ENCODE peak calls at places on chromosomes 6 and 20, in nine cellular contexts. H is neuronal stem cell; X is substantia nigra; T is GM04504; E is activated CD4-positive, alpha-beta T cell treated with anti-CD3 and anti-CD28 coated beads, Interleukin-2, amount 50 U/mL, for 1 hour; L is Right ventricle myocardium superior; M is T-cell; C is GM03348; F is left ventricle myocardium inferior. Z is an unnamed sample.

GRCh38 chr20:50320910-50321796 is 130.5 kb downstream of the CEBPB start:
- DNase-seq in T (peak; percentile 83), H (peak; percentile 56), C (peak; percentile 95), X (no peak), M (no peak), F (peak; percentile 85), E (no peak), L (peak; percentile 89), Z (peak; percentile 57)

GRCh38 chr6:45488884-45489283 is 111.2 kb upstream of the SUPT3H start:
- DNase-seq in X (no peak), E (no peak), M (no peak), H (no peak), T (no peak), C (no peak), L (no peak), F (no peak), Z (no peak)

GRCh38 chr6:21856844-21857243 is 263.3 kb downstream of the SOX4 start:
- DNase-seq in T (no peak), E (no peak), M (no peak), C (no peak), L (no peak), X (no peak), F (no peak), H (no peak), Z (no peak)

GRCh38 chr20:56750430-56750829 is 121.3 kb downstream of the TFAP2C start:
- DNase-seq in M (no peak), C (no peak), E (no peak), X (no peak), H (peak; percentile 40), T (no peak), L (no peak), F (no peak), Z (no peak)

GRCh38 chr6:54366647-54367327 is 58.5 kb downstream of the TINAG start:
- DNase-seq in T (no peak), F (no peak), L (no peak), M (no peak), H (no peak), X (no peak), E (no peak), C (peak; percentile 1), Z (no peak)

GRCh38 chr6:3805448-3806123 is 43.6 kb upstream of the FAM50B start:
- DNase-seq in H (no peak), L (no peak), F (no peak), C (no peak), T (no peak), M (no peak), E (no peak), X (no peak), Z (no peak)

GRCh38 chr20:52747736-52748135 is 224.4 kb upstream of the TSHZ2 start:
- DNase-seq in C (peak; percentile 48), H (peak; percentile 15), E (no peak), M (no peak), L (no peak), T (no peak), X (no peak), F (no peak), Z (no peak)

GRCh38 chr20:3094848-3095629 is 10.5 kb upstream of the AVP start:
- DNase-seq in H (no peak), M (no peak), X (no peak), T (no peak), F (no peak), C (no peak), L (no peak), E (no peak), Z (no peak)

GRCh38 chr6:149899486-149899885 is 1.6 kb upstream of the RAET1E start:
- DNase-seq in F (no peak), C (no peak), E (no peak), L (no peak), M (no peak), H (no peak), T (no peak), X (no peak), Z (no peak)

GRCh38 chr6:100202417-100203194 is 208.6 kb upstream of the MCHR2 start:
- DNase-seq in M (no peak), T (peak; percentile 94), F (no peak), L (no peak), E (no peak), H (no peak), X (no peak), C (peak; percentile 81), Z (peak; percentile 91)

GRCh38 chr6:31007694-31008093 is 2.6 kb upstream of the MUC22 start:
- DNase-seq in L (no peak), H (no peak), F (no peak), X (no peak), C (peak; percentile 61), M (no peak), E (no peak), T (peak; percentile 52), Z (peak; percentile 89)

GRCh38 chr6:95383878-95384277 is 193.5 kb upstream of the MANEA start:
- DNase-seq in T (no peak), H (no peak), L (no peak), C (no peak), E (no peak), X (no peak), F (no peak), M (no peak), Z (no peak)

GRCh38 chr20:61324906-61325305 is 72.8 kb downstream of the CDH4 start:
- DNase-seq in L (no peak), F (no peak), H (no peak), T (no peak), E (no peak), C (no peak), X (no peak), M (no peak), Z (no peak)

GRCh38 chr20:45100563-45101245 is at the start of gene KCNS1:
- DNase-seq in H (no peak), F (no peak), E (no peak), T (no peak), L (no peak), C (peak; percentile 64), X (no peak), M (no peak), Z (no peak)

GRCh38 chr6:3460253-3460652 is 3.4 kb upstream of the SLC22A23 start:
- DNase-seq in E (no peak), M (no peak), H (no peak), C (no peak), X (no peak), F (no peak), T (no peak), L (no peak), Z (no peak)

GRCh38 chr6:44260451-44261297 is 3.3 kb upstream of the SLC35B2 start:
- DNase-seq in L (no peak), X (no peak), C (no peak), T (no peak), F (no peak), E (no peak), M (no peak), H (no peak), Z (no peak)

GRCh38 chr6:73823046-73823735 is 127.2 kb downstream of the CD109 start:
- DNase-seq in H (no peak), T (no peak), X (no peak), E (no peak), F (no peak), C (no peak), L (no peak), M (no peak), Z (no peak)

GRCh38 chr6:47655719-47656595 is 42.4 kb upstream of the ADGRF4 start:
- DNase-seq in L (no peak), X (no peak), M (peak; percentile 1), T (no peak), H (peak; percentile 17), F (no peak), C (peak; percentile 43), E (no peak), Z (peak; percentile 26)

GRCh38 chr6:49118475-49118874 is 344.6 kb downstream of the MMUT start:
- DNase-seq in C (no peak), L (no peak), F (no peak), X (no peak), E (no peak), T (no peak), M (no peak), H (no peak), Z (no peak)

GRCh38 chr6:1527098-1527497 is 82.6 kb upstream of the FOXC1 start:
- DNase-seq in E (no peak), C (peak; percentile 54), T (no peak), F (peak; percentile 65), L (peak; percentile 74), X (peak; percentile 75), H (no peak), M (peak; percentile 34), Z (no peak)

GRCh38 chr6:41191569-41191968 is 9.4 kb downstream of the TREML2 start:
- DNase-seq in C (peak; percentile 57), H (no peak), X (no peak), M (no peak), F (peak; percentile 42), T (no peak), E (peak; percentile 14), L (peak; percentile 71), Z (no peak)

GRCh38 chr6:170108456-170108855 is 182.4 kb downstream of the DLL1 start:
- DNase-seq in T (no peak), H (no peak), C (no peak), E (no peak), F (peak; percentile 3), X (no peak), M (no peak), L (no peak), Z (no peak)

GRCh38 chr20:46720019-46720418 is 10.6 kb downstream of the SLC2A10 start:
- DNase-seq in H (no peak), C (no peak), E (no peak), L (no peak), X (no peak), M (no peak), F (no peak), T (no peak), Z (no peak)

GRCh38 chr6:89952361-89952680 is 58.1 kb downstream of the GJA10 start:
- DNase-seq in T (no peak), H (no peak), M (no peak), E (no peak), C (no peak), L (no peak), F (no peak), X (no peak), Z (no peak)

GRCh38 chr6:150751296-150751695 is 114.2 kb upstream of the MTHFD1L start:
- DNase-seq in E (no peak), L (no peak), H (no peak), M (no peak), X (no peak), C (peak; percentile 70), T (peak; percentile 16), F (no peak), Z (no peak)

GRCh38 chr6:138970856-138971425 is 17.1 kb downstream of the REPS1 start:
- DNase-seq in F (no peak), X (no peak), C (peak; percentile 77), E (no peak), M (no peak), L (no peak), T (peak; percentile 80), H (no peak), Z (peak; percentile 54)

GRCh38 chr6:135185483-135185882 is 4.4 kb downstream of the MYB start:
- DNase-seq in H (no peak), C (no peak), L (no peak), X (no peak), E (no peak), M (no peak), F (no peak), T (no peak), Z (no peak)

GRCh38 chr20:55004044-55004443 is 528.7 kb downstream of the DOK5 start:
- DNase-seq in L (no peak), C (no peak), E (no peak), F (no peak), M (no peak), H (no peak), X (no peak), T (no peak), Z (no peak)

GRCh38 chr6:156934054-156934424 is 156.9 kb downstream of the ARID1B start:
- DNase-seq in T (no peak), H (no peak), F (no peak), X (no peak), C (no peak), E (no peak), M (no peak), L (no peak), Z (no peak)

GRCh38 chr6:53795702-53796450 is 1.1 kb downstream of the LRRC1 start:
- DNase-seq in T (no peak), M (peak; percentile 9), E (no peak), C (peak; percentile 24), L (peak; percentile 43), H (peak; percentile 40), X (peak; percentile 43), F (peak; percentile 29), Z (no peak)

GRCh38 chr20:1491281-1491840 is at the start of gene SIRPB2:
- DNase-seq in L (peak; percentile 77), H (no peak), M (no peak), F (peak; percentile 45), E (no peak), C (no peak), X (peak; percentile 5), T (no peak), Z (no peak)